ENCODE peak calls at places on chromosome X, in five cellular contexts. One of them, this sample, is unnamed.
A peak's percentile ranks its signal among the peaks of the same experiment; 100 is the strongest.

GRCh38 chrX:12080265-12080664 is 58.0 kb upstream of the FRMPD4 start:
- DNase-seq in right lobe of liver: no peak
- DNase-seq in NB4: peak; percentile 29
- DNase-seq in heart left ventricle: no peak
- DNase-seq in testis: peak; percentile 15
- DNase-seq in this sample: peak; percentile 12

GRCh38 chrX:43474321-43474720 is 181.8 kb upstream of the MAOA start:
- DNase-seq in right lobe of liver: no peak
- DNase-seq in NB4: no peak
- DNase-seq in heart left ventricle: no peak
- DNase-seq in testis: no peak
- DNase-seq in this sample: no peak

GRCh38 chrX:72029473-72030411 is 102.0 kb downstream of the RTL5 start:
- DNase-seq in right lobe of liver: peak; percentile 76
- DNase-seq in NB4: no peak
- DNase-seq in heart left ventricle: no peak
- DNase-seq in testis: no peak
- DNase-seq in this sample: no peak

GRCh38 chrX:136447968-136448367 is 39.8 kb upstream of the BRS3 start:
- DNase-seq in right lobe of liver: no peak
- DNase-seq in NB4: no peak
- DNase-seq in heart left ventricle: no peak
- DNase-seq in testis: no peak
- DNase-seq in this sample: no peak

GRCh38 chrX:70247252-70247651 is 12.8 kb downstream of the P2RY4 start:
- DNase-seq in right lobe of liver: no peak
- DNase-seq in NB4: no peak
- DNase-seq in heart left ventricle: no peak
- DNase-seq in testis: no peak
- DNase-seq in this sample: no peak

GRCh38 chrX:102067966-102068723 is 57.3 kb upstream of the TCEAL2 start:
- DNase-seq in right lobe of liver: no peak
- DNase-seq in NB4: peak; percentile 32
- DNase-seq in heart left ventricle: no peak
- DNase-seq in testis: peak; percentile 16
- DNase-seq in this sample: peak; percentile 0

GRCh38 chrX:40094041-40094899 is 3.5 kb downstream of the BCOR start:
- DNase-seq in right lobe of liver: peak; percentile 74
- DNase-seq in NB4: peak; percentile 46
- DNase-seq in heart left ventricle: peak; percentile 77
- DNase-seq in testis: peak; percentile 86
- DNase-seq in this sample: peak; percentile 87

GRCh38 chrX:102516314-102516936 is at the start of gene TMSB15A:
- DNase-seq in right lobe of liver: peak; percentile 59
- DNase-seq in NB4: no peak
- DNase-seq in heart left ventricle: peak; percentile 73
- DNase-seq in testis: peak; percentile 77
- DNase-seq in this sample: peak; percentile 25

GRCh38 chrX:101658661-101659477 is 781 bp downstream of the ARMCX2 start:
- DNase-seq in right lobe of liver: peak; percentile 58
- DNase-seq in NB4: no peak
- DNase-seq in heart left ventricle: peak; percentile 78
- DNase-seq in testis: peak; percentile 85
- DNase-seq in this sample: peak; percentile 37

GRCh38 chrX:44875185-44875489 is 2.1 kb downstream of the KDM6A start:
- DNase-seq in right lobe of liver: no peak
- DNase-seq in NB4: no peak
- DNase-seq in heart left ventricle: no peak
- DNase-seq in testis: no peak
- DNase-seq in this sample: no peak

GRCh38 chrX:44872817-44873414 is at the start of gene KDM6A:
- DNase-seq in right lobe of liver: peak; percentile 97
- DNase-seq in NB4: peak; percentile 97
- DNase-seq in heart left ventricle: peak; percentile 97
- DNase-seq in testis: peak; percentile 97
- DNase-seq in this sample: peak; percentile 98

GRCh38 chrX:44874481-44875184 is 1.6 kb downstream of the KDM6A start:
- DNase-seq in right lobe of liver: no peak
- DNase-seq in NB4: peak; percentile 53
- DNase-seq in heart left ventricle: no peak
- DNase-seq in testis: peak; percentile 33
- DNase-seq in this sample: peak; percentile 87

GRCh38 chrX:44872319-44872816 is 620 bp upstream of the KDM6A start:
- DNase-seq in right lobe of liver: no peak
- DNase-seq in NB4: no peak
- DNase-seq in heart left ventricle: peak; percentile 65
- DNase-seq in testis: peak; percentile 25
- DNase-seq in this sample: peak; percentile 83

DNA sequence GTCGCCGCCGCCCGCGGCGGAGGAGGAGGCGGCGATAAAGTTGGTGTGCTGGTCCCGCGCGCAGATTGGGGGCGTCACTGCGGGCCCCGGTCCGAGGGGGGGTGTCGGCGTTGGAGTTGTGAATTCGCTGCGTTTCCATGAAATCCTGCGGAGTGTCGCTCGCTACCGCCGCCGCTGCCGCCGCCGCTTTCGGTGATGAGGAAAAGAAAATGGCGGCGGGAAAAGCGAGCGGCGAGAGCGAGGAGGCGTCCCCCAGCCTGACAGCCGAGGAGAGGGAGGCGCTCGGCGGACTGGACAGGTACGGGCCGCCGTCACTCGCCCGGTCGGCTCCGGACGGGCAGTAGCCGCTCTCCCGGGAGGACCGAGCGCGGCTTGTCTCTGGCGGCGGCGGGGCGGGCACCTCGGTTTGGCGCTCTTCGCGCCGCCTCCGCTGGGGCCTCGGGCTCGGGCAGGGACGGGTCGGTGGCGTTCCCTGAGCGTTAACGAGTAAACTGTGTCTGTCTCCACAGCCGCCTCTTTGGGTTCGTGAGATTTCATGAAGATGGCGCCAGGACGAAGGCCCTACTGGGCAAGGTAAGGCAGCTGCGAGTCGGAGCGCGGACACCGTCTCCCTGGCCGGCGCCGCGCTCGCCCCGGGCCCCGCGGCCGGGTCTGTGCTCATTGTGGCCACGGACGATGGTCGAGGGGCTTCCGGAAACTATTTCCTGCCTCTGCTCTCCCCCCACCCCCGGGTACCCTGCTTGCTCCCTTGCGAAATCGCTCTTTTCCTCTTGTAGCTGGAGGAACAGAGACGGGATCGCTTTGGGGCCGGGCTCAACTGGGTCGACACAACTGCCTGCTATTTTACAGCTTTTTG is 655 bp downstream of the KDM6A start:
- DNase-seq in right lobe of liver: peak; percentile 56
- DNase-seq in NB4: peak; percentile 87
- DNase-seq in heart left ventricle: peak; percentile 72
- DNase-seq in testis: peak; percentile 40
- DNase-seq in this sample: peak; percentile 78
- TF ChIP-seq POLR2A in right lobe of liver: peak; percentile 22
- TF ChIP-seq POLR2A in NB4: peak; percentile 67
- TF ChIP-seq POLR2A in heart left ventricle: no peak
- TF ChIP-seq POLR2A in testis: no peak
- TF ChIP-seq POLR2A in this sample: no peak

GRCh38 chrX:27445438-27445837 is 17.7 kb downstream of the PPP4R3C start:
- DNase-seq in right lobe of liver: no peak
- DNase-seq in NB4: no peak
- DNase-seq in heart left ventricle: no peak
- DNase-seq in testis: no peak
- DNase-seq in this sample: no peak

GRCh38 chrX:27438937-27439336 is 24.2 kb downstream of the PPP4R3C start:
- DNase-seq in right lobe of liver: no peak
- DNase-seq in NB4: no peak
- DNase-seq in heart left ventricle: no peak
- DNase-seq in testis: no peak
- DNase-seq in this sample: no peak

GRCh38 chrX:27435031-27435430 is 28.1 kb downstream of the PPP4R3C start:
- DNase-seq in right lobe of liver: no peak
- DNase-seq in NB4: no peak
- DNase-seq in heart left ventricle: no peak
- DNase-seq in testis: no peak
- DNase-seq in this sample: no peak

GRCh38 chrX:27444093-27444908 is 18.8 kb downstream of the PPP4R3C start:
- DNase-seq in right lobe of liver: no peak
- DNase-seq in NB4: no peak
- DNase-seq in heart left ventricle: no peak
- DNase-seq in testis: no peak
- DNase-seq in this sample: no peak

GRCh38 chrX:27439771-27440170 is 23.4 kb downstream of the PPP4R3C start:
- DNase-seq in right lobe of liver: no peak
- DNase-seq in NB4: no peak
- DNase-seq in heart left ventricle: no peak
- DNase-seq in testis: no peak
- DNase-seq in this sample: no peak
- TF ChIP-seq POLR2A in right lobe of liver: no peak
- TF ChIP-seq POLR2A in NB4: no peak
- TF ChIP-seq POLR2A in heart left ventricle: no peak
- TF ChIP-seq POLR2A in testis: no peak
- TF ChIP-seq POLR2A in this sample: no peak

GRCh38 chrX:48521353-48522243 is at the start of gene EBP:
- DNase-seq in right lobe of liver: peak; percentile 94
- DNase-seq in NB4: peak; percentile 96
- DNase-seq in heart left ventricle: peak; percentile 91
- DNase-seq in testis: peak; percentile 92
- DNase-seq in this sample: peak; percentile 94
- TF ChIP-seq POLR2A in right lobe of liver: peak; percentile 86
- TF ChIP-seq POLR2A in NB4: peak; percentile 60
- TF ChIP-seq POLR2A in heart left ventricle: no peak
- TF ChIP-seq POLR2A in testis: no peak
- TF ChIP-seq POLR2A in this sample: peak; percentile 76

GRCh38 chrX:153511784-153512500 is 5.5 kb upstream of the ATP2B3 start:
- DNase-seq in right lobe of liver: no peak
- DNase-seq in NB4: no peak
- DNase-seq in heart left ventricle: no peak
- DNase-seq in testis: no peak
- DNase-seq in this sample: no peak

GRCh38 chrX:153514259-153514658 is 3.2 kb upstream of the ATP2B3 start:
- DNase-seq in right lobe of liver: no peak
- DNase-seq in NB4: no peak
- DNase-seq in heart left ventricle: no peak
- DNase-seq in testis: no peak
- DNase-seq in this sample: no peak

GRCh38 chrX:153510383-153510782 is 7.1 kb upstream of the ATP2B3 start:
- DNase-seq in right lobe of liver: no peak
- DNase-seq in NB4: no peak
- DNase-seq in heart left ventricle: no peak
- DNase-seq in testis: no peak
- DNase-seq in this sample: no peak

GRCh38 chrX:153513265-153513664 is 4.2 kb upstream of the ATP2B3 start:
- DNase-seq in right lobe of liver: no peak
- DNase-seq in NB4: no peak
- DNase-seq in heart left ventricle: no peak
- DNase-seq in testis: no peak
- DNase-seq in this sample: no peak

GRCh38 chrX:153512501-153512893 is 4.9 kb upstream of the ATP2B3 start:
- DNase-seq in right lobe of liver: no peak
- DNase-seq in NB4: no peak
- DNase-seq in heart left ventricle: no peak
- DNase-seq in testis: no peak
- DNase-seq in this sample: no peak
- TF ChIP-seq POLR2A in right lobe of liver: no peak
- TF ChIP-seq POLR2A in NB4: no peak
- TF ChIP-seq POLR2A in heart left ventricle: no peak
- TF ChIP-seq POLR2A in testis: no peak
- TF ChIP-seq POLR2A in this sample: no peak

GRCh38 chrX:132218100-132218807 is 993 bp downstream of the RAP2C start:
- DNase-seq in right lobe of liver: peak; percentile 87
- DNase-seq in NB4: peak; percentile 87
- DNase-seq in heart left ventricle: peak; percentile 90
- DNase-seq in testis: peak; percentile 82
- DNase-seq in this sample: peak; percentile 90
- TF ChIP-seq POLR2A in right lobe of liver: peak; percentile 41
- TF ChIP-seq POLR2A in NB4: no peak
- TF ChIP-seq POLR2A in heart left ventricle: no peak
- TF ChIP-seq POLR2A in testis: no peak
- TF ChIP-seq POLR2A in this sample: peak; percentile 58

DNA sequence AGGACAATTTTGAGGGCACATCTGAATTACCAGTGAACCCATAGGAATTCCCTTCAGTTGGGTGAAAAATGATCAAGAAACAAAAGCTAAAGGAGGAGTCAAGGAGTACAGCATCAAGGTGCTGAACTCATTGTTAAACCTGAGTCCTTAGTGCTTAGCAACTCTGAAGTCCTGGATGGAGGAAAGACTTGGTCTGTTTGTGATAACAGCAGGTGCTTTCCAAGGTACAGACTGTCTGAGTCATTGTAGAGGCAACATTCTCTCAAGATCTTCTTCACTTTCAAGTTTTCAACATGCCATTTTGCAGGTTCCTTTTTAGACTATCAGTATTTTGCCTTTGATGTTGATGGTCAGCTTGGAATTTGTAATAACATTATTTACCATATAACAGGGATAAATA is 293.9 kb downstream of the AFF2 start:
- DNase-seq in right lobe of liver: no peak
- DNase-seq in NB4: no peak
- DNase-seq in heart left ventricle: no peak
- DNase-seq in testis: no peak
- DNase-seq in this sample: no peak
- TF ChIP-seq POLR2A in right lobe of liver: no peak
- TF ChIP-seq POLR2A in NB4: no peak
- TF ChIP-seq POLR2A in heart left ventricle: no peak
- TF ChIP-seq POLR2A in testis: no peak
- TF ChIP-seq POLR2A in this sample: no peak

GRCh38 chrX:57289089-57289488 is 2.6 kb downstream of the FAAH2 start:
- DNase-seq in right lobe of liver: no peak
- DNase-seq in NB4: no peak
- DNase-seq in heart left ventricle: no peak
- DNase-seq in testis: no peak
- DNase-seq in this sample: no peak
- TF ChIP-seq POLR2A in right lobe of liver: no peak
- TF ChIP-seq POLR2A in NB4: no peak
- TF ChIP-seq POLR2A in heart left ventricle: no peak
- TF ChIP-seq POLR2A in testis: no peak
- TF ChIP-seq POLR2A in this sample: no peak

DNA sequence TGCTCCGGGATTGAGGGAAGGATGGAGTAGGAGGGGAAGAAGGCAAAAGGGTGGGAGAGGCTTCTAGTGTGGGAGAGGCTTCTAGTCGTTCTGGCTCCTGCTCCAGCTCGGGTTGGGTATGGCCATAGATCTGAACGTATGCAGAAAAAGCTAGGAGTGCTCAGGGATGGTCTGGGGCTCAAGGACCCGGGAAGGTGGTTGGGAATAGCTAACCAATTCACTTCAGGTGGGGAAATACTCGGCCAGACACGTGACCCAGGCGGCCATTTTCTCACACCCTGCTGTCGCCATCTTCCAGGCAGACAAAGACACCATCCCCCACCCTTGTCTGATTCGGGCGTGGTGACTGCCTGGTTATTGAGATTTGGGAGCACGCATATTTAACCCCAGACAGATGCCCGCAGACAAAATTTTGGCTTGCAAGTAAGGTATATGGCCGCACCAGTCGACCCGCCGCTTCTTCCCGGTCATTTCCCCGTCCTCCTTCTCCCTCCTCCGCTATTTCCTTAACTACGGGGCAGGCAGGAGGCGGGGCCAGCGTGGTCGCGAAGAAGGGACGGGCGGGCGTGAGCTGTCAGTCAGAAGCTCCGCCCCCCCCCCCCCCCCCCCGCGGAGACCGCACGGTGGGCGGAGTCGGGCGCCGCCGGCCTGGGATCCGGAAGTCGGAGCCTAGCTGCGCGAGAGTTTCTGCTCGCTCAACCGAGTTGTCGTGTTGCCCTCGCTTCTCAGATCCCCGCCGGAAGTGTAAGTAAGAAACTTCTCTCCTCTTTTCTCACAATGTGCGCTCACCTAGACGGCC is at the start of gene GNL3L:
- DNase-seq in right lobe of liver: peak; percentile 88
- DNase-seq in NB4: peak; percentile 87
- DNase-seq in heart left ventricle: peak; percentile 92
- DNase-seq in testis: peak; percentile 90
- DNase-seq in this sample: peak; percentile 92
- TF ChIP-seq POLR2A in right lobe of liver: peak; percentile 45
- TF ChIP-seq POLR2A in NB4: peak; percentile 65
- TF ChIP-seq POLR2A in heart left ventricle: no peak
- TF ChIP-seq POLR2A in testis: no peak
- TF ChIP-seq POLR2A in this sample: peak; percentile 62